ENCODE peak calls at places on chromosomes 5 and 9, in six cellular contexts. One of them, this sample, is unnamed. For H3K27me3, the result is how much of the 10 kb centered on the place peaks cover.

GRCh38 chr5:54337523-54337922 is 27.1 kb upstream of the ARL15 start:
- DNase-seq in suprapubic skin: no peak
- DNase-seq in sigmoid colon: no peak
- DNase-seq in K562: no peak
- DNase-seq in stomach: no peak
- DNase-seq in tibial nerve: no peak
- DNase-seq in this sample: no peak

GRCh38 chr5:63963080-63963735 is 963 bp upstream of the HTR1A start:
- DNase-seq in suprapubic skin: no peak
- DNase-seq in sigmoid colon: no peak
- DNase-seq in K562: peak
- DNase-seq in stomach: no peak
- DNase-seq in tibial nerve: peak
- DNase-seq in this sample: no peak

GRCh38 chr9:88537743-88538055 is 2.7 kb downstream of the NXNL2 start:
- DNase-seq in suprapubic skin: peak
- DNase-seq in sigmoid colon: peak
- DNase-seq in K562: no peak
- DNase-seq in stomach: peak
- DNase-seq in tibial nerve: peak
- DNase-seq in this sample: no peak

GRCh38 chr5:107526263-107526937 is 144.3 kb downstream of the EFNA5 start:
- DNase-seq in suprapubic skin: no peak
- DNase-seq in sigmoid colon: no peak
- DNase-seq in K562: no peak
- DNase-seq in stomach: no peak
- DNase-seq in tibial nerve: no peak
- DNase-seq in this sample: no peak

GRCh38 chr5:163565931-163566608 is 60.7 kb downstream of the MAT2B start:
- DNase-seq in suprapubic skin: no peak
- DNase-seq in sigmoid colon: no peak
- DNase-seq in K562: no peak
- DNase-seq in stomach: peak
- DNase-seq in tibial nerve: no peak
- DNase-seq in this sample: no peak

GRCh38 chr9:109742759-109743388 is 37.1 kb upstream of the PALM2AKAP2 start:
- DNase-seq in suprapubic skin: no peak
- DNase-seq in sigmoid colon: no peak
- DNase-seq in K562: no peak
- DNase-seq in stomach: no peak
- DNase-seq in tibial nerve: no peak
- DNase-seq in this sample: no peak

GRCh38 chr5:107290780-107291398 is 379.8 kb downstream of the EFNA5 start:
- DNase-seq in suprapubic skin: no peak
- DNase-seq in sigmoid colon: no peak
- DNase-seq in K562: no peak
- DNase-seq in stomach: no peak
- DNase-seq in tibial nerve: no peak
- DNase-seq in this sample: no peak

GRCh38 chr5:107230367-107230766 is 440.4 kb downstream of the EFNA5 start:
- DNase-seq in suprapubic skin: no peak
- DNase-seq in sigmoid colon: no peak
- DNase-seq in K562: no peak
- DNase-seq in stomach: no peak
- DNase-seq in tibial nerve: no peak
- DNase-seq in this sample: no peak

GRCh38 chr9:111037744-111038335 is 430 bp downstream of the LPAR1 start:
- DNase-seq in suprapubic skin: peak
- DNase-seq in sigmoid colon: peak
- DNase-seq in K562: no peak
- DNase-seq in stomach: peak
- DNase-seq in tibial nerve: no peak
- DNase-seq in this sample: no peak

GRCh38 chr9:123465304-123465703 is 109.3 kb downstream of the CRB2 start:
- DNase-seq in suprapubic skin: no peak
- DNase-seq in sigmoid colon: no peak
- DNase-seq in K562: no peak
- DNase-seq in stomach: no peak
- DNase-seq in tibial nerve: no peak
- DNase-seq in this sample: no peak

GRCh38 chr9:100505564-100506159 is 32.7 kb downstream of the TMEFF1 start:
- DNase-seq in suprapubic skin: no peak
- DNase-seq in sigmoid colon: no peak
- DNase-seq in K562: peak
- DNase-seq in stomach: peak
- DNase-seq in tibial nerve: peak
- DNase-seq in this sample: no peak

GRCh38 chr5:24899180-24899579 is 254.4 kb upstream of the CDH10 start:
- DNase-seq in suprapubic skin: no peak
- DNase-seq in sigmoid colon: no peak
- DNase-seq in K562: no peak
- DNase-seq in stomach: no peak
- DNase-seq in tibial nerve: no peak
- DNase-seq in this sample: no peak

GRCh38 chr5:109682383-109682782 is 7.3 kb upstream of the MAN2A1 start:
- DNase-seq in suprapubic skin: no peak
- DNase-seq in sigmoid colon: no peak
- DNase-seq in K562: no peak
- DNase-seq in stomach: no peak
- DNase-seq in tibial nerve: no peak
- DNase-seq in this sample: no peak

GRCh38 chr5:171316258-171317121 is 7.4 kb downstream of the TLX3 start:
- DNase-seq in suprapubic skin: peak
- DNase-seq in sigmoid colon: no peak
- DNase-seq in K562: no peak
- DNase-seq in stomach: no peak
- DNase-seq in tibial nerve: no peak
- DNase-seq in this sample: no peak

GRCh38 chr5:171315386-171315891 is 6.4 kb downstream of the TLX3 start:
- DNase-seq in suprapubic skin: peak
- DNase-seq in sigmoid colon: no peak
- DNase-seq in K562: no peak
- DNase-seq in stomach: no peak
- DNase-seq in tibial nerve: no peak
- DNase-seq in this sample: no peak

GRCh38 chr5:171317225-171317624 is 8.2 kb downstream of the TLX3 start:
- DNase-seq in suprapubic skin: no peak
- DNase-seq in sigmoid colon: no peak
- DNase-seq in K562: no peak
- DNase-seq in stomach: no peak
- DNase-seq in tibial nerve: no peak
- DNase-seq in this sample: no peak

GRCh38 chr5:171315925-171316257 is 6.8 kb downstream of the TLX3 start:
- DNase-seq in suprapubic skin: no peak
- DNase-seq in sigmoid colon: no peak
- DNase-seq in K562: no peak
- DNase-seq in stomach: no peak
- DNase-seq in tibial nerve: no peak
- DNase-seq in this sample: no peak

GRCh38 chr5:171318026-171318425 is 9.0 kb downstream of the TLX3 start:
- DNase-seq in suprapubic skin: no peak
- DNase-seq in sigmoid colon: no peak
- DNase-seq in K562: no peak
- DNase-seq in stomach: no peak
- DNase-seq in tibial nerve: no peak
- DNase-seq in this sample: no peak
- H3K27me3 ChIP-seq in suprapubic skin: half or more
- H3K27me3 ChIP-seq in sigmoid colon: half or more
- H3K27me3 ChIP-seq in K562: half or more
- H3K27me3 ChIP-seq in stomach: half or more
- H3K27me3 ChIP-seq in tibial nerve: half or more
- H3K27me3 ChIP-seq in this sample: half or more

DNA sequence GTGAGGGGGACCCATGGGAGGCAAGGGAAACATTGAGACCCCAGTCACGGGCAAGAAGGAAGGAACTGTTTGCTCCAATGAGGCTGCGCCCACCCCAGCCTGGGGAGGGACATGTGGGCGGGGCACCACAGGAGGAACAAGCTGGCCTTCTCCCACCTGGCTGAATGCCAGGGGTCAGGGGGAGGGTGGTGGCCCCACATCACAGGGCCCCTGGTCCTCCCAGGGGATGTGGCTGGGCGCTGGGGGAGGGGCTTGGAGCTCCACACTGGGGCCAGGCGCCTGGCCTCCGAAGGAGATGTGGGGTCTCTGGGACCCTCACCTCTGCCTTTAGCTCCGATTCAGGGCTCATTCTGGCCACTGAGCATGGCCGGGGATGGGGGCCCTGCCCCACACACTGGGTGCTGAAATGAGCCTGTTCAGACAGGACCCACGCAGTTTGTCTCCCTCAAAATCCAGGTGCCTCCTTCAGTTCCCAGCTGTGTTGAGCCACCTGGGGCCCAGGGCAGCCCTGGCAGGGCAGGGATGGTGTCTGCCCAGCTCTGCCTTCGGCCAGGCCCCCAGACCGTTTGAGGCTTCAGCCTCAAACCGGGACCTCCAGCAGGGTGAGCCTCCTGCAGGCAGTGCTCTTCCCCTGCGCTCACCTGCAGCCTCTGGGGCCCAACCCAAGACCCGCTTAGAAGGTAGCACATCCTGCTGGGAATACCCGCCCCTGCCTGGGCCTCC is 33.2 kb upstream of the NOTCH1 start:
- DNase-seq in suprapubic skin: no peak
- DNase-seq in sigmoid colon: no peak
- DNase-seq in K562: peak
- DNase-seq in stomach: no peak
- DNase-seq in tibial nerve: no peak
- DNase-seq in this sample: no peak
- TF ChIP-seq EP300 in suprapubic skin: no peak
- TF ChIP-seq EP300 in sigmoid colon: no peak
- TF ChIP-seq EP300 in K562: no peak
- TF ChIP-seq EP300 in stomach: no peak
- TF ChIP-seq EP300 in tibial nerve: no peak
- TF ChIP-seq EP300 in this sample: no peak

DNA sequence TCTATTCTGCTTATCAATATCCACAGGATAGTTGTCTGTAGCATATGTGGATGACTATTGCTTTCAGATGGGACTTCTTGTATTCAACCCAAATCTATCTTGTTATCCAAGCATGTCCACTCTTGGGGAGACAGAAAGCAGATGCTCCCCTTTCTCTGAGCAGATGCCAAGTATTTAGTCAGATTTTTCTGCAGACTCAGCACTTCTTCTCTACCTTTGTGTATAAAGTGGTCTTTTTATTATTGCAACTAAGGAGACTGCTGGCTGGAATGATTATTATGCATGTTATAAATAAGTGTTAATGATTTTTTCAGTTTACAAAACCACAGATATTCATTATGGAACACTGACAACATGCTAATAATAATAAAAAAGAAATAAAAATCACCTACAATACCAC is 45.1 kb upstream of the ASTN2 start:
- DNase-seq in suprapubic skin: no peak
- DNase-seq in sigmoid colon: no peak
- DNase-seq in K562: no peak
- DNase-seq in stomach: no peak
- DNase-seq in tibial nerve: no peak
- DNase-seq in this sample: no peak
- H3K27ac ChIP-seq in suprapubic skin: no peak
- H3K27ac ChIP-seq in sigmoid colon: no peak
- H3K27ac ChIP-seq in K562: no peak
- H3K27ac ChIP-seq in stomach: no peak
- H3K27ac ChIP-seq in tibial nerve: no peak
- H3K27ac ChIP-seq in this sample: no peak

DNA sequence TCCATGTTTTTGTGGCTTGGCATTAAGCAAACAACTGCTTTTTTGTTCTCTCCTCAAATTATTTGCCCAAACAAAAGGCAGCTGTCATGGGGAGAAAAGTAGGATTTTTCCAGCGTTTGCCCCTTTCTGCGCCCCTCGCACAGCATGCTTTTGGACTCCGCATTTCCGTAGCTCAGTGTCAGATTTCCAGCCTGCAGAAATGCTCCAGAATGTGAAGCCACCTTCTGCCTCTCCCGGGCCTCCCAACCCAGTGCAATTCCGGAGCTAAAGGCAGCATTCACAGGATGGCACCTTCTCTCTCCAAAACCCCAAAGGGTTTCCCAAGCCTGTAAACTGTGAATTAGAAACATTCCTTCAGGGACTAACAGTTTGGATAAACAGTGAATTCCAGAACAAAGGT is 553.4 kb downstream of the CCDC171 start:
- DNase-seq in suprapubic skin: no peak
- DNase-seq in sigmoid colon: no peak
- DNase-seq in K562: no peak
- DNase-seq in stomach: no peak
- DNase-seq in tibial nerve: no peak
- DNase-seq in this sample: peak
- H3K27me3 ChIP-seq in suprapubic skin: under half
- H3K27me3 ChIP-seq in sigmoid colon: under half
- H3K27me3 ChIP-seq in K562: under half
- H3K27me3 ChIP-seq in stomach: under half
- H3K27me3 ChIP-seq in tibial nerve: under half
- H3K27me3 ChIP-seq in this sample: under half

DNA sequence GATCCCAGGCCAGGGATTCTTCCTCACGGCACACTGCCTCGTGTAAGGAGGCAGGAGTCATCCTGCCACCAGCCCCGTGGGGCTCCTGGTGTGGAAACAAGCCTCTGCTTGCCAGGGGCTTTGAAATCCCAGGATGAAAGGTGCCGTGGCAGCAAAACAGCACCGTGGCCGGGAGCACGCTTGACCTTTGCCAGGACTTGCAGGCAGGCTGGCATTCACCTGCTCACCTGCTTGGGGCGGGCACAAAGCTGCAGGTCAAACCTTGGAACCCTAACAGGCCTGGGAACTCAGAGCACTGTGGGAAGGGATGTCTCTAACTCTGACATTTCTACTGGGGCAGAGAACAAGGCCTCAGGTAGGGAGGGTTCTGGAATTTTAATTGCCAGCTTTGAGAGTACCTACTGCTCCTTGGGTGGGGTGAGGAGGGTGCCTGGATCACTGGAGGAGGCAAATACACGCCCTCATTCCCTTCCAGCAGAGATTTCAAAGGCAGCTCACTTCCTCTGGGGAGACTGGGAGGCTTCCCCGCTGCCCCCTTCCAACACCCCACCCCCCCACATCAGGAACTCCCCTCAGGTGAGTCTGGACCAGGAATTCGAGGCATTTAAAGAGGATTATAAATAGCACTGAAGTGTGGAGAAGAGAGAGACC is 45.6 kb upstream of the STXBP1 start:
- DNase-seq in suprapubic skin: no peak
- DNase-seq in sigmoid colon: no peak
- DNase-seq in K562: no peak
- DNase-seq in stomach: peak
- DNase-seq in tibial nerve: no peak
- DNase-seq in this sample: no peak
- TF ChIP-seq EP300 in suprapubic skin: no peak
- TF ChIP-seq EP300 in sigmoid colon: no peak
- TF ChIP-seq EP300 in K562: no peak
- TF ChIP-seq EP300 in stomach: no peak
- TF ChIP-seq EP300 in tibial nerve: no peak
- TF ChIP-seq EP300 in this sample: no peak

GRCh38 chr5:172442592-172442991 is 11.7 kb downstream of the SH3PXD2B start:
- DNase-seq in suprapubic skin: peak
- DNase-seq in sigmoid colon: no peak
- DNase-seq in K562: no peak
- DNase-seq in stomach: no peak
- DNase-seq in tibial nerve: no peak
- DNase-seq in this sample: no peak
- H3K27ac ChIP-seq in suprapubic skin: peak
- H3K27ac ChIP-seq in sigmoid colon: peak
- H3K27ac ChIP-seq in K562: no peak
- H3K27ac ChIP-seq in stomach: peak
- H3K27ac ChIP-seq in tibial nerve: peak
- H3K27ac ChIP-seq in this sample: peak